ENCODE peak calls at places on chromosomes 13 and 19, in nine cellular contexts. One of them, this sample, is unnamed.

GRCh38 chr13:113803409-113804016 is 44.5 kb downstream of the TMEM255B start:
- DNase-seq in left ventricle myocardium inferior: no peak
- DNase-seq in GM12865: no peak
- DNase-seq in esophagus squamous epithelium: no peak
- DNase-seq in GM18507: no peak
- DNase-seq in ELF-1: no peak
- DNase-seq in C1 segment of cervical spinal cord: no peak
- DNase-seq in H54: no peak
- DNase-seq in Karpas-422: no peak
- DNase-seq in this sample: no peak

GRCh38 chr19:36196249-36196648 is 18.2 kb downstream of the ZNF565 start:
- DNase-seq in left ventricle myocardium inferior: no peak
- DNase-seq in esophagus squamous epithelium: no peak
- DNase-seq in H54: no peak
- DNase-seq in C1 segment of cervical spinal cord: no peak
- DNase-seq in Karpas-422: peak; percentile 52
- DNase-seq in GM12865: peak; percentile 38
- DNase-seq in GM18507: no peak
- DNase-seq in ELF-1: no peak
- DNase-seq in this sample: no peak

GRCh38 chr13:84362777-84363176 is 480.5 kb upstream of the SLITRK1 start:
- DNase-seq in GM18507: no peak
- DNase-seq in GM12865: no peak
- DNase-seq in Karpas-422: no peak
- DNase-seq in esophagus squamous epithelium: no peak
- DNase-seq in C1 segment of cervical spinal cord: no peak
- DNase-seq in ELF-1: no peak
- DNase-seq in left ventricle myocardium inferior: no peak
- DNase-seq in H54: no peak
- DNase-seq in this sample: no peak

GRCh38 chr13:60627071-60627686 is 230.2 kb downstream of the TDRD3 start:
- DNase-seq in GM12865: peak; percentile 47
- DNase-seq in esophagus squamous epithelium: no peak
- DNase-seq in H54: peak; percentile 7
- DNase-seq in Karpas-422: peak; percentile 79
- DNase-seq in left ventricle myocardium inferior: no peak
- DNase-seq in GM18507: peak; percentile 1
- DNase-seq in ELF-1: peak; percentile 72
- DNase-seq in C1 segment of cervical spinal cord: no peak
- DNase-seq in this sample: no peak

GRCh38 chr13:51261610-51262249 is 39.5 kb downstream of the FAM124A start:
- DNase-seq in GM12865: no peak
- DNase-seq in GM18507: no peak
- DNase-seq in H54: no peak
- DNase-seq in Karpas-422: no peak
- DNase-seq in esophagus squamous epithelium: no peak
- DNase-seq in ELF-1: no peak
- DNase-seq in C1 segment of cervical spinal cord: no peak
- DNase-seq in left ventricle myocardium inferior: no peak
- DNase-seq in this sample: no peak

GRCh38 chr19:47417107-47417745 is 2.1 kb downstream of the MEIS3 start:
- DNase-seq in esophagus squamous epithelium: no peak
- DNase-seq in C1 segment of cervical spinal cord: no peak
- DNase-seq in GM12865: no peak
- DNase-seq in H54: no peak
- DNase-seq in left ventricle myocardium inferior: no peak
- DNase-seq in ELF-1: no peak
- DNase-seq in Karpas-422: no peak
- DNase-seq in GM18507: no peak
- DNase-seq in this sample: no peak

GRCh38 chr19:36049080-36049698 is 4.9 kb downstream of the THAP8 start:
- DNase-seq in C1 segment of cervical spinal cord: no peak
- DNase-seq in H54: no peak
- DNase-seq in GM18507: no peak
- DNase-seq in GM12865: no peak
- DNase-seq in ELF-1: no peak
- DNase-seq in Karpas-422: peak; percentile 42
- DNase-seq in esophagus squamous epithelium: no peak
- DNase-seq in left ventricle myocardium inferior: no peak
- DNase-seq in this sample: no peak

GRCh38 chr13:92158335-92158734 is 759.9 kb downstream of the GPC5 start:
- DNase-seq in left ventricle myocardium inferior: no peak
- DNase-seq in GM18507: no peak
- DNase-seq in H54: no peak
- DNase-seq in Karpas-422: no peak
- DNase-seq in GM12865: no peak
- DNase-seq in ELF-1: no peak
- DNase-seq in esophagus squamous epithelium: no peak
- DNase-seq in C1 segment of cervical spinal cord: no peak
- DNase-seq in this sample: no peak

GRCh38 chr19:51751655-51752054 is at the start of gene FPR1:
- DNase-seq in left ventricle myocardium inferior: no peak
- DNase-seq in esophagus squamous epithelium: no peak
- DNase-seq in Karpas-422: peak; percentile 95
- DNase-seq in H54: peak; percentile 43
- DNase-seq in GM18507: no peak
- DNase-seq in C1 segment of cervical spinal cord: peak; percentile 4
- DNase-seq in ELF-1: no peak
- DNase-seq in GM12865: no peak
- DNase-seq in this sample: no peak

This sample was measured in activated naive CD8-positive, alpha-beta T cell treated with anti-CD3 and anti-CD28 coated beads, Interleukin-2, amount 50 U/mL, for 24 hours.